ENCODE peak calls at places on chromosomes 3 and 15, in ten cellular contexts. F is activated CD8-positive, alpha-beta T cell treated with anti-CD3 and anti-CD28 coated beads, Interleukin-2, amount 10 ng/mL, durations not matched to agents 7 days and 5 days; R is AG08395; L is NCI-H526; J is naive thymus-derived CD8-positive, alpha-beta T cell; G is amniotic stem cell; M is midbrain; H is ureter; K is effector memory CD4-positive, alpha-beta T cell; Y is substantia nigra. U is an unnamed sample.
A peak's percentile ranks its signal among the peaks of the same experiment; 100 is the strongest.

GRCh38 chr15:73686781-73687256 is 2.6 kb downstream of the CD276 start:
- DNase-seq in R (peak; percentile 82), M (no peak), H (peak; percentile 38), J (no peak), G (peak; percentile 71), L (no peak), Y (no peak), K (no peak), F (no peak), U (peak; percentile 80)

GRCh38 chr3:79018671-79019136 is 749.1 kb downstream of the ROBO1 start:
- DNase-seq in G (no peak), L (peak; percentile 45), J (peak; percentile 21), F (peak; percentile 55), H (peak; percentile 51), Y (no peak), K (no peak), M (peak; percentile 83), R (peak; percentile 50), U (peak; percentile 74)

GRCh38 chr3:104032283-104032682 is 1334.4 kb upstream of the ALCAM start:
- DNase-seq in G (peak; percentile 4), H (no peak), K (no peak), F (no peak), M (no peak), Y (no peak), J (no peak), R (no peak), L (no peak), U (peak; percentile 25)

GRCh38 chr3:105144837-105145236 is 221.9 kb upstream of the ALCAM start:
- DNase-seq in H (no peak), J (no peak), Y (no peak), R (no peak), K (no peak), L (no peak), F (no peak), G (no peak), M (no peak), U (no peak)

GRCh38 chr3:105614288-105615030 is 247.8 kb downstream of the ALCAM start:
- DNase-seq in L (no peak), M (no peak), R (peak; percentile 8), K (no peak), F (no peak), G (no peak), Y (no peak), H (no peak), J (no peak), U (peak; percentile 18)

GRCh38 chr3:194468086-194468485 is 18.7 kb downstream of the ATP13A3 start:
- DNase-seq in L (peak; percentile 7), M (no peak), G (no peak), Y (no peak), R (no peak), K (no peak), J (no peak), F (no peak), H (no peak), U (peak; percentile 33)

GRCh38 chr3:180036678-180037455 is at the start of gene PEX5L:
- DNase-seq in L (peak; percentile 92), K (no peak), M (peak; percentile 89), H (no peak), J (no peak), R (peak; percentile 34), G (peak; percentile 7), Y (peak; percentile 5), F (peak; percentile 59), U (peak; percentile 19)

GRCh38 chr15:69523010-69524001 is 70.7 kb downstream of the RPLP1 start:
- DNase-seq in Y (no peak), G (peak; percentile 59), H (peak; percentile 71), M (peak; percentile 84), L (peak; percentile 86), F (peak; percentile 82), R (peak; percentile 84), J (peak; percentile 21), K (peak; percentile 16), U (peak; percentile 73)

U was measured in AG10803.